ENCODE peak calls at places on chromosomes 13 and 19, in six cellular contexts. H is gastrocnemius medialis, T is ascending aorta, M is stomach, G is colonic mucosa, O is thyroid gland. U is an unnamed sample.

GRCh38 chr19:5321851-5322681 is 18.5 kb downstream of the PTPRS start:
- DNase-seq in H (no peak), M (no peak), T (no peak), G (peak; percentile 18), O (no peak), U (no peak)

GRCh38 chr13:46542833-46543232 is 10.1 kb upstream of the LRCH1 start:
- DNase-seq in M (no peak), O (no peak), T (no peak), H (no peak), G (no peak), U (no peak)

GRCh38 chr19:33376423-33376822 is 2.9 kb downstream of the CEBPG start:
- DNase-seq in O (peak; percentile 63), H (peak; percentile 63), T (no peak), M (peak; percentile 86), G (peak; percentile 95), U (peak; percentile 66)

GRCh38 chr13:44826586-44827350 is 162.5 kb downstream of the NUFIP1 start:
- DNase-seq in O (no peak), G (no peak), T (no peak), H (no peak), M (no peak), U (no peak)

GRCh38 chr13:85864963-85865530 is 65.8 kb upstream of the SLITRK6 start:
- DNase-seq in T (no peak), O (no peak), H (no peak), M (no peak), G (no peak), U (no peak)

GRCh38 chr19:49639401-49640112 is 386 bp downstream of the RRAS start:
- DNase-seq in G (peak; percentile 41), M (no peak), H (peak; percentile 42), O (peak; percentile 62), T (no peak), U (no peak)

GRCh38 chr19:3062165-3063105 is at the start of gene TLE5:
- DNase-seq in G (peak; percentile 70), T (no peak), O (peak; percentile 69), H (peak; percentile 57), M (peak; percentile 78), U (no peak)

GRCh38 chr19:3304871-3305423 is 61.4 kb upstream of the NFIC start:
- DNase-seq in T (no peak), M (peak; percentile 79), H (peak; percentile 51), O (peak; percentile 76), G (peak; percentile 83), U (no peak)

GRCh38 chr13:23902975-23903905 is 5.9 kb upstream of the C1QTNF9B start:
- DNase-seq in T (no peak), H (no peak), O (no peak), M (no peak), G (no peak), U (no peak)

GRCh38 chr13:43730642-43731041 is 56.1 kb downstream of the ENOX1 start:
- DNase-seq in G (no peak), T (no peak), O (no peak), H (no peak), M (no peak), U (no peak)

GRCh38 chr13:66981912-66982311 is 248.2 kb downstream of the PCDH9 start:
- DNase-seq in O (no peak), G (no peak), T (no peak), H (no peak), M (no peak), U (no peak)
- H3K4me1 ChIP-seq in O (no peaks in the 10 kb centered on the region), G (no peaks in the 10 kb centered on the region), T (no peaks in the 10 kb centered on the region), H (no peaks in the 10 kb centered on the region), M (no peaks in the 10 kb centered on the region), U (no peaks in the 10 kb centered on the region)

DNA sequence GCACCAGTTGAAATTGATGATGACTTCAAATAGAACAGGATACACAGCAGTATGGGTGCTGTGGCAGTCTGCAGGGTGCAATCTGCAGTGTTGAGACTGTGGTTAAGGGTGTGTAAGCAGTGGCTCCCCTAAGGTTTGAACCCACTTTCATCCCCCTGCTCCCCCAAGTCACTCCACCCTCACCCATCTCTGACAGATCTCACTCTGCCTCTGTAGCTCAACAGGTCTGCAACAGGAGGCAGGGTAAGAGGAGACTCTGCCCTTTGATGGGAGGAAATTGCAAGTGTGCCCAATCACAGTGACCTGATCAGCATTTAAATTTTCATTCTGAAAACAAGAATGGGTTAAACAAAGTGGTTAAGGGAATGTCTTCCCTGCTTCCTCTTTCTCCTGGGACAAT is 92.4 kb downstream of the DCT start:
- DNase-seq in T (no peak), O (no peak), G (no peak), M (no peak), H (no peak), U (no peak)
- H3K4me3 ChIP-seq in T (no peak overlapping the region), O (no peak overlapping the region), G (no peak overlapping the region), M (no peak overlapping the region), H (no peak overlapping the region), U (no peak overlapping the region)

GRCh38 chr19:58007285-58007684 is 4.7 kb upstream of the ZNF606 start:
- DNase-seq in T (no peak), M (no peak), G (no peak), H (no peak), O (no peak), U (no peak)
- TF ChIP-seq CTCF in T (no peak), M (no peak), G (no peak), H (no peak), O (no peak), U (no peak)

GRCh38 chr13:21101865-21102576 is 40.6 kb upstream of the LATS2 start:
- DNase-seq in G (no peak), T (no peak), O (no peak), H (no peak), M (no peak), U (no peak)
- H3K4me1 ChIP-seq in G (no peaks in the 10 kb centered on the region), T (no peaks in the 10 kb centered on the region), O (no peaks in the 10 kb centered on the region), H (no peaks in the 10 kb centered on the region), M (no peaks in the 10 kb centered on the region), U (no peaks in the 10 kb centered on the region)

DNA sequence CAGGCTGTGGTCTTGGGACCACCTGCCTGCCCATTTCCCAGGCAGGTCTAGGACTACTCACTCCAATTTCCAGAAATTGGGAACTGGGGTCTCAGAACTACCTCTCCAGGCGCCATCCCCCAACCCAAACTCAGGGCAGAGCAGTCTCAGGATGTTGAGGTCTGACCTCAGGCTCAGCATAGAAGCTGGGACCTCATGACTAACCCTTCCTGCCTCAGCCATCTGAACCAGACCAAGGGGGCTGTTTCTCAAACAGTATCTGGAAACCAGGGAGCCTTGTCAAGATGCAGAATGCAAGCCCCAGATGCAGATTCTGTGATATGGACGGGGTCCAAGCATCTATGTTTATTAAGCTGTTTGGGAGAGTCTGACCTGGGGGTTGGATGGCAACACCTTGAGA is 1.3 kb downstream of the FBXW9 start:
- DNase-seq in H (no peak), M (no peak), O (no peak), G (no peak), T (no peak), U (no peak)
- H3K4me3 ChIP-seq in H (no peak overlapping the region), M (no peak overlapping the region), O (no peak overlapping the region), G (no peak overlapping the region), T (no peak overlapping the region), U (no peak overlapping the region)

DNA sequence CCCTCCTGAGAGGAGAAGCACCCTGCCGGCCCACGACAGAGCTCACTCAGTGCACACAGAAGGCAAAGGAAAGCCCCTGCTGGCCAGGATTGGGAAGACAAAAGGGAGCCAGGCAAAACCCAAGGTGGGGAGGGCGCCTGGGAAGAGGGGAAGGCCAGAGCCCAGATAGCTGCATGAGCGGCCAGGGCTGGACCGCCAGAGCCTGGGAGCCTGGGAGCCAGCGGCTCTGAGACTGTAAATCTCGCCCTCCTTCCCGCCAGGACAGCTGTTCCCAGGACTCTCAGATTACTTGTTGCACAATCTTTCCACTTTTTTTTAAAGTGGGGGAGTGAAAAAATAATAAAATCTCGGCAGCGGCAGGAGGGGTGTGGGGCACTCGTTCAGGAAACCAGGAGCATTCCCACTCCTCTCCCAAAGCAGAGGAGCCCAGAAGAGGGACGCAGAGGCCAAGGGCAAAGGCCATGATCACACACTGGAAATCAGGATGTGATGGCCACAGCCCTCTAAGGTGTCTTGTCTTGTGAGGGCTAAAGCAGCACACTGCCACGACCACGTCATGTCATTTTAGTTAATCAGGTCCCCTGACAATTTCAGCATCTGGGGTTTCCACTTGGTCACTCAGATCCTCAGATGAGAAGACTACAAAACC is 19.6 kb upstream of the EPHX3 start:
- DNase-seq in G (peak; percentile 56), T (peak; percentile 57), O (peak; percentile 38), M (peak; percentile 33), H (peak; percentile 95), U (peak; percentile 50)
- TF ChIP-seq CTCF in G (no peak), T (peak; percentile 54), O (peak; percentile 7), M (no peak), H (peak; percentile 57), U (peak; percentile 76)

GRCh38 chr13:79075703-79076102 is 330.4 kb downstream of the RBM26 start:
- DNase-seq in M (no peak), H (no peak), O (no peak), T (no peak), G (no peak), U (no peak)
- H3K4me1 ChIP-seq in M (no peaks in the 10 kb centered on the region), H (no peaks in the 10 kb centered on the region), O (no peaks in the 10 kb centered on the region), T (no peaks in the 10 kb centered on the region), G (no peaks in the 10 kb centered on the region), U (no peaks in the 10 kb centered on the region)

GRCh38 chr19:27846944-27847343 is 1366.0 kb downstream of the UQCRFS1 start:
- DNase-seq in G (no peak), T (no peak), H (no peak), M (no peak), O (no peak), U (no peak)

GRCh38 chr19:27843861-27844260 is 1369.1 kb downstream of the UQCRFS1 start:
- DNase-seq in H (no peak), G (no peak), T (no peak), M (no peak), O (no peak), U (no peak)

GRCh38 chr19:27844261-27844660 is 1368.7 kb downstream of the UQCRFS1 start:
- DNase-seq in H (no peak), O (no peak), G (no peak), T (no peak), M (no peak), U (no peak)
- H3K4me3 ChIP-seq in H (no peak overlapping the region), O (no peak overlapping the region), G (no peak overlapping the region), T (no peak overlapping the region), M (no peak overlapping the region), U (no peak overlapping the region)